ENCODE peak calls at places on chromosomes 11 and 22, in ten cellular contexts. One of them, this sample, is unnamed.

GRCh38 chr22:41565403-41566054 is 4.7 kb downstream of the CSDC2 start:
- DNase-seq in RWPE1: peak
- DNase-seq in HFFc6: peak
- DNase-seq in Caco-2: no peak
- DNase-seq in H1: no peak
- DNase-seq in cardiac fibroblast: peak
- DNase-seq in foreskin fibroblast: peak
- DNase-seq in fibroblast of pulmonary artery: peak
- DNase-seq in NB4: peak
- DNase-seq in A549: peak
- DNase-seq in this sample: no peak

GRCh38 chr22:29607426-29607825 is 4.0 kb downstream of the NF2 start:
- DNase-seq in RWPE1: no peak
- DNase-seq in HFFc6: no peak
- DNase-seq in Caco-2: no peak
- DNase-seq in H1: no peak
- DNase-seq in cardiac fibroblast: peak
- DNase-seq in foreskin fibroblast: no peak
- DNase-seq in fibroblast of pulmonary artery: peak
- DNase-seq in NB4: no peak
- DNase-seq in A549: no peak
- DNase-seq in this sample: no peak

GRCh38 chr11:20388096-20389055 is 860 bp downstream of the PRMT3 start:
- DNase-seq in RWPE1: peak
- DNase-seq in HFFc6: no peak
- DNase-seq in Caco-2: no peak
- DNase-seq in H1: no peak
- DNase-seq in cardiac fibroblast: peak
- DNase-seq in foreskin fibroblast: peak
- DNase-seq in fibroblast of pulmonary artery: peak
- DNase-seq in NB4: peak
- DNase-seq in A549: no peak
- DNase-seq in this sample: no peak

GRCh38 chr11:10899542-10899830 is 41.6 kb upstream of the ZBED5 start:
- DNase-seq in RWPE1: peak
- DNase-seq in HFFc6: no peak
- DNase-seq in Caco-2: no peak
- DNase-seq in H1: no peak
- DNase-seq in cardiac fibroblast: no peak
- DNase-seq in foreskin fibroblast: no peak
- DNase-seq in fibroblast of pulmonary artery: no peak
- DNase-seq in NB4: peak
- DNase-seq in A549: no peak
- DNase-seq in this sample: no peak

GRCh38 chr11:47403571-47403970 is 4.8 kb upstream of the SLC39A13 start:
- DNase-seq in RWPE1: no peak
- DNase-seq in HFFc6: no peak
- DNase-seq in Caco-2: no peak
- DNase-seq in H1: no peak
- DNase-seq in cardiac fibroblast: no peak
- DNase-seq in foreskin fibroblast: no peak
- DNase-seq in fibroblast of pulmonary artery: no peak
- DNase-seq in NB4: no peak
- DNase-seq in A549: no peak
- DNase-seq in this sample: no peak

GRCh38 chr11:2390871-2391662 is 9.5 kb upstream of the TSSC4 start:
- DNase-seq in RWPE1: peak
- DNase-seq in HFFc6: peak
- DNase-seq in Caco-2: no peak
- DNase-seq in H1: no peak
- DNase-seq in cardiac fibroblast: peak
- DNase-seq in foreskin fibroblast: peak
- DNase-seq in fibroblast of pulmonary artery: peak
- DNase-seq in NB4: peak
- DNase-seq in A549: peak
- DNase-seq in this sample: no peak

GRCh38 chr22:17785185-17786184 is 11.2 kb upstream of the BID start:
- DNase-seq in RWPE1: no peak
- DNase-seq in HFFc6: peak
- DNase-seq in Caco-2: peak
- DNase-seq in H1: peak
- DNase-seq in cardiac fibroblast: peak
- DNase-seq in foreskin fibroblast: peak
- DNase-seq in fibroblast of pulmonary artery: peak
- DNase-seq in NB4: peak
- DNase-seq in A549: peak
- DNase-seq in this sample: no peak

GRCh38 chr11:118216621-118217526 is 7.9 kb downstream of the JAML start:
- DNase-seq in RWPE1: no peak
- DNase-seq in HFFc6: no peak
- DNase-seq in Caco-2: no peak
- DNase-seq in H1: no peak
- DNase-seq in cardiac fibroblast: no peak
- DNase-seq in foreskin fibroblast: no peak
- DNase-seq in fibroblast of pulmonary artery: no peak
- DNase-seq in NB4: peak
- DNase-seq in A549: no peak
- DNase-seq in this sample: no peak

GRCh38 chr22:46560696-46561295 is 23.4 kb upstream of the CELSR1 start:
- DNase-seq in RWPE1: no peak
- DNase-seq in HFFc6: no peak
- DNase-seq in Caco-2: no peak
- DNase-seq in H1: no peak
- DNase-seq in cardiac fibroblast: no peak
- DNase-seq in foreskin fibroblast: no peak
- DNase-seq in fibroblast of pulmonary artery: no peak
- DNase-seq in NB4: peak
- DNase-seq in A549: no peak
- DNase-seq in this sample: no peak

GRCh38 chr22:46563381-46564083 is 26.1 kb upstream of the CELSR1 start:
- DNase-seq in RWPE1: peak
- DNase-seq in HFFc6: peak
- DNase-seq in Caco-2: peak
- DNase-seq in H1: peak
- DNase-seq in cardiac fibroblast: peak
- DNase-seq in foreskin fibroblast: peak
- DNase-seq in fibroblast of pulmonary artery: peak
- DNase-seq in NB4: peak
- DNase-seq in A549: peak
- DNase-seq in this sample: peak

GRCh38 chr22:46564084-46564714 is 26.8 kb upstream of the CELSR1 start:
- DNase-seq in RWPE1: no peak
- DNase-seq in HFFc6: no peak
- DNase-seq in Caco-2: no peak
- DNase-seq in H1: no peak
- DNase-seq in cardiac fibroblast: no peak
- DNase-seq in foreskin fibroblast: no peak
- DNase-seq in fibroblast of pulmonary artery: no peak
- DNase-seq in NB4: no peak
- DNase-seq in A549: no peak
- DNase-seq in this sample: no peak

GRCh38 chr22:46557736-46558480 is 20.5 kb upstream of the CELSR1 start:
- DNase-seq in RWPE1: no peak
- DNase-seq in HFFc6: no peak
- DNase-seq in Caco-2: no peak
- DNase-seq in H1: no peak
- DNase-seq in cardiac fibroblast: no peak
- DNase-seq in foreskin fibroblast: no peak
- DNase-seq in fibroblast of pulmonary artery: no peak
- DNase-seq in NB4: no peak
- DNase-seq in A549: no peak
- DNase-seq in this sample: no peak

GRCh38 chr22:46561435-46561905 is 24.1 kb upstream of the CELSR1 start:
- DNase-seq in RWPE1: no peak
- DNase-seq in HFFc6: no peak
- DNase-seq in Caco-2: peak
- DNase-seq in H1: no peak
- DNase-seq in cardiac fibroblast: no peak
- DNase-seq in foreskin fibroblast: no peak
- DNase-seq in fibroblast of pulmonary artery: no peak
- DNase-seq in NB4: peak
- DNase-seq in A549: peak
- DNase-seq in this sample: no peak
- TF ChIP-seq CTCF in RWPE1: no peak
- TF ChIP-seq CTCF in HFFc6: no peak
- TF ChIP-seq CTCF in Caco-2: no peak
- TF ChIP-seq CTCF in H1: no peak
- TF ChIP-seq CTCF in cardiac fibroblast: no peak
- TF ChIP-seq CTCF in foreskin fibroblast: no peak
- TF ChIP-seq CTCF in fibroblast of pulmonary artery: no peak
- TF ChIP-seq CTCF in NB4: no peak
- TF ChIP-seq CTCF in A549: no peak
- TF ChIP-seq CTCF in this sample: no peak

GRCh38 chr11:304915-305833 is 2.4 kb upstream of the IFITM2 start:
- DNase-seq in RWPE1: peak
- DNase-seq in HFFc6: peak
- DNase-seq in Caco-2: peak
- DNase-seq in H1: no peak
- DNase-seq in cardiac fibroblast: peak
- DNase-seq in foreskin fibroblast: peak
- DNase-seq in fibroblast of pulmonary artery: peak
- DNase-seq in NB4: peak
- DNase-seq in A549: peak
- DNase-seq in this sample: peak
- TF ChIP-seq CTCF in RWPE1: peak
- TF ChIP-seq CTCF in HFFc6: peak
- TF ChIP-seq CTCF in Caco-2: peak
- TF ChIP-seq CTCF in H1: peak
- TF ChIP-seq CTCF in cardiac fibroblast: peak
- TF ChIP-seq CTCF in foreskin fibroblast: peak
- TF ChIP-seq CTCF in fibroblast of pulmonary artery: peak
- TF ChIP-seq CTCF in NB4: peak
- TF ChIP-seq CTCF in A549: peak
- TF ChIP-seq CTCF in this sample: peak

DNA sequence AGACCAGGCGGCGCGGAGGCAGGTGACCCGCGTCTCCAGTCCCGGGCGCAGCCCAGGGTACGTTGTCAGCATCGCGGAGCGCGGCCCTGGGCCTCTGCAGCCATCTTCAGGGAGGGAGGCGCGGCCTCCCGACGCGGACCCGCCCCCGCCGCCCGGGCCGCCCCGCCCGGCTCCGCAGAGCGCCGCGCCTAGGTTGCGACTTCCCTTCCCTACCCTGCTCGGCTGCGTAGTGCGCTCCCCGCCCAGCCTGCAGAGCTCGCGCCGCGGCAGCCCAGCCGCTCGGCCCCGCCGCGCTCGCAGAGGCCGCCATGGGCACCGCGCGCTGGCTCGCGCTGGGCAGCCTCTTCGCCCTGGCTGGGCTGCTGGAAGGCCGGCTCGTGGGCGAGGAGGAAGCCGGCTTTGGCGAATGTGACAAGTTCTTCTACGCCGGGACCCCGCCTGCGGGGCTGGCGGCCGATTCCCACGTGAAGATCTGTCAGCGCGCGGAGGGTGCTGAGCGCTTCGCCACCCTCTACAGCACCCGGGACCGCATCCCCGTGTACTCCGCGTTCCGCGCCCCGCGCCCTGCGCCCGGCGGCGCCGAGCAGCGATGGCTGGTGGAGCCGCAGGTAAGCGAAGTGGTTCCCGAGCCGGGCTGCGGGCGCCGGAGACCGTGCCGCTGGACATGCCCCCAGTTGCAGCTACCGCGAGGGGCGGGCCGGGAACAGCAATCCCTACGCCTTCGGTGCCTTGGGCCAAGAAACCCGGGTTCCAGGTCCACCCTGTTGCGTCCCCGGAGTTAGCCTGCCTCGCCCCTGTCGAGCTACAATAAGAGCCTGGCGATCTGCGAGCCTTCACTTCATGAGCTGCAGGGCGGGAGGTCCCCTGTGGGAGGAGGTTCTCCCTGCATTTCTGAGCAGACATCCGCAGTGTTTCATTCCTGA is at the start of gene ENDOD1:
- DNase-seq in RWPE1: peak
- DNase-seq in HFFc6: peak
- DNase-seq in Caco-2: peak
- DNase-seq in H1: peak
- DNase-seq in cardiac fibroblast: peak
- DNase-seq in foreskin fibroblast: peak
- DNase-seq in fibroblast of pulmonary artery: peak
- DNase-seq in NB4: peak
- DNase-seq in A549: peak
- DNase-seq in this sample: peak
- TF ChIP-seq CTCF in RWPE1: peak
- TF ChIP-seq CTCF in HFFc6: peak
- TF ChIP-seq CTCF in Caco-2: peak
- TF ChIP-seq CTCF in H1: no peak
- TF ChIP-seq CTCF in cardiac fibroblast: peak
- TF ChIP-seq CTCF in foreskin fibroblast: no peak
- TF ChIP-seq CTCF in fibroblast of pulmonary artery: no peak
- TF ChIP-seq CTCF in NB4: no peak
- TF ChIP-seq CTCF in A549: no peak
- TF ChIP-seq CTCF in this sample: no peak

GRCh38 chr22:37229805-37230672 is 14.0 kb downstream of the RAC2 start:
- DNase-seq in RWPE1: no peak
- DNase-seq in HFFc6: peak
- DNase-seq in Caco-2: no peak
- DNase-seq in H1: no peak
- DNase-seq in cardiac fibroblast: peak
- DNase-seq in foreskin fibroblast: peak
- DNase-seq in fibroblast of pulmonary artery: no peak
- DNase-seq in NB4: peak
- DNase-seq in A549: no peak
- DNase-seq in this sample: no peak

GRCh38 chr22:37231406-37232139 is 12.5 kb downstream of the RAC2 start:
- DNase-seq in RWPE1: no peak
- DNase-seq in HFFc6: no peak
- DNase-seq in Caco-2: no peak
- DNase-seq in H1: no peak
- DNase-seq in cardiac fibroblast: no peak
- DNase-seq in foreskin fibroblast: no peak
- DNase-seq in fibroblast of pulmonary artery: no peak
- DNase-seq in NB4: no peak
- DNase-seq in A549: no peak
- DNase-seq in this sample: no peak

GRCh38 chr22:37232140-37232998 is 11.7 kb downstream of the RAC2 start:
- DNase-seq in RWPE1: no peak
- DNase-seq in HFFc6: no peak
- DNase-seq in Caco-2: no peak
- DNase-seq in H1: no peak
- DNase-seq in cardiac fibroblast: no peak
- DNase-seq in foreskin fibroblast: no peak
- DNase-seq in fibroblast of pulmonary artery: no peak
- DNase-seq in NB4: no peak
- DNase-seq in A549: no peak
- DNase-seq in this sample: no peak

GRCh38 chr22:37229012-37229804 is 14.9 kb downstream of the RAC2 start:
- DNase-seq in RWPE1: peak
- DNase-seq in HFFc6: peak
- DNase-seq in Caco-2: no peak
- DNase-seq in H1: no peak
- DNase-seq in cardiac fibroblast: peak
- DNase-seq in foreskin fibroblast: peak
- DNase-seq in fibroblast of pulmonary artery: peak
- DNase-seq in NB4: peak
- DNase-seq in A549: peak
- DNase-seq in this sample: no peak

DNA sequence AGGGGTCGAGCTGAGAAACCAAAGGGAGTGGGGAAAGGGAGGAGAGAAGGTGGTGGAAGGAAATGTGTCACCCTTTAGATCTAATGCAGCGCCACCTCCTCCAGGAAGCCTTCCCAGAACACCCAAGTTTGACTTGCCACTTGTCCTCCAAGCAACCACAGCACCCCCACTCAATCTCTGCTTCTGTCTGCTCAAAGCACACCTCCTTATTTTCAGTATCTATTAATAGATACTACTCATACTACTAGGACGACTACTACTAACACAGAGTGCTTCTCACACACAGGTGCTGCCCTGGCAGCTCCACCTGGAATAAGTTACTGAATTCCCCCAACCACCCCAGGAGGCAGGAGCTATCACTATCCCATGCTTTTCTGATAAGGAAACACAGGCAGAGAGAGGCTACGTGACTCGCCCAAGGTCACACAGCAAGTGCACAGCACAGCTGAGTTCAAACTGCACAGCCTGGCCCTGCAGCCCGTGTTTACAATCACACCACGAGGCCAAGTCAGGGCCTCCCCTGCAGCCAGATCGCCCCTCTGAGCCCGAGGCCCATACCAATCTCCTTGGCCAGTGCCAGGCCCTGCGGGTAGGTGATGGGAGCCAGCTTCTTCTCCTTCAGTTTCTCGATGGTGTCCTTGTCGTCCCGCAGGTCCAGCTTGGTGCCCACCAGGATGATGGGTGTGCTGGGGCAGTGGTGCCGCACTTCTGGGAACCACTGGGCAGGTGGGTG is 13.2 kb downstream of the RAC2 start:
- DNase-seq in RWPE1: no peak
- DNase-seq in HFFc6: peak
- DNase-seq in Caco-2: no peak
- DNase-seq in H1: no peak
- DNase-seq in cardiac fibroblast: no peak
- DNase-seq in foreskin fibroblast: peak
- DNase-seq in fibroblast of pulmonary artery: no peak
- DNase-seq in NB4: no peak
- DNase-seq in A549: no peak
- DNase-seq in this sample: no peak
- TF ChIP-seq CTCF in RWPE1: no peak
- TF ChIP-seq CTCF in HFFc6: no peak
- TF ChIP-seq CTCF in Caco-2: no peak
- TF ChIP-seq CTCF in H1: no peak
- TF ChIP-seq CTCF in cardiac fibroblast: no peak
- TF ChIP-seq CTCF in foreskin fibroblast: no peak
- TF ChIP-seq CTCF in fibroblast of pulmonary artery: no peak
- TF ChIP-seq CTCF in NB4: no peak
- TF ChIP-seq CTCF in A549: no peak
- TF ChIP-seq CTCF in this sample: no peak

This sample was measured in D721Med.